ENCODE peak calls at places on chromosomes 16 and 17, in nine cellular contexts. O is pancreas; W is uterus; U is right cardiac atrium; V is CD8-positive, alpha-beta T cell; K is suprapubic skin; C is SJSA1; T is neural progenitor cell; J is PC-3. Q is an unnamed sample.
A peak's percentile ranks its signal among the peaks of the same experiment; 100 is the strongest.

GRCh38 chr17:60390881-60391418 is 983 bp downstream of the USP32 start:
- DNase-seq in O (peak; percentile 23), W (no peak), U (no peak), V (peak; percentile 26), K (no peak), C (peak; percentile 62), T (peak; percentile 48), J (peak; percentile 47), Q (peak; percentile 35)

GRCh38 chr17:78672880-78673371 is 95.7 kb upstream of the DNAH17 start:
- DNase-seq in O (no peak), W (no peak), U (no peak), V (no peak), K (no peak), C (no peak), T (no peak), J (no peak), Q (no peak)

GRCh38 chr17:81735181-81736102 is 23.4 kb downstream of the SLC25A10 start:
- DNase-seq in O (no peak), W (no peak), U (no peak), V (no peak), K (no peak), C (no peak), T (no peak), J (peak; percentile 70), Q (no peak)

GRCh38 chr17:75231741-75232464 is 26.4 kb downstream of the NUP85 start:
- DNase-seq in O (no peak), W (no peak), U (no peak), V (no peak), K (no peak), C (no peak), T (no peak), J (no peak), Q (no peak)

GRCh38 chr16:88760424-88761142 is 24.4 kb downstream of the PIEZO1 start:
- DNase-seq in O (no peak), W (no peak), U (no peak), V (no peak), K (no peak), C (no peak), T (no peak), J (no peak), Q (no peak)

GRCh38 chr16:79767597-79768280 is 167.2 kb upstream of the MAF start:
- DNase-seq in O (no peak), W (peak; percentile 29), U (no peak), V (no peak), K (no peak), C (peak; percentile 75), T (peak; percentile 78), J (no peak), Q (peak; percentile 58)

GRCh38 chr16:86573215-86573614 is 5.1 kb upstream of the FOXL1 start:
- DNase-seq in O (no peak), W (no peak), U (no peak), V (no peak), K (no peak), C (peak; percentile 71), T (no peak), J (no peak), Q (no peak)

GRCh38 chr16:89092013-89092412 is 1.6 kb upstream of the ACSF3 start:
- DNase-seq in O (no peak), W (no peak), U (no peak), V (no peak), K (no peak), C (no peak), T (no peak), J (no peak), Q (no peak)

GRCh38 chr17:11204991-11205390 is 36.0 kb upstream of the SHISA6 start:
- DNase-seq in O (no peak), W (no peak), U (no peak), V (no peak), K (no peak), C (no peak), T (no peak), J (no peak), Q (no peak)
- H3K27me3 ChIP-seq in O (no peaks in the 10 kb centered on the region), W (no peaks in the 10 kb centered on the region), U (no peaks in the 10 kb centered on the region), V (no peaks in the 10 kb centered on the region), K (no peaks in the 10 kb centered on the region), C (no peaks in the 10 kb centered on the region), T (no peaks in the 10 kb centered on the region), J (no peaks in the 10 kb centered on the region), Q (no peaks in the 10 kb centered on the region)

GRCh38 chr16:55039511-55039910 is 108.8 kb downstream of the IRX5 start:
- DNase-seq in O (no peak), W (no peak), U (no peak), V (no peak), K (peak; percentile 16), C (no peak), T (no peak), J (no peak), Q (peak; percentile 88)

GRCh38 chr16:55039042-55039441 is 108.4 kb downstream of the IRX5 start:
- DNase-seq in O (no peak), W (no peak), U (no peak), V (no peak), K (peak; percentile 38), C (no peak), T (no peak), J (no peak), Q (no peak)

GRCh38 chr16:55040366-55041086 is 109.9 kb downstream of the IRX5 start:
- DNase-seq in O (no peak), W (no peak), U (no peak), V (no peak), K (peak; percentile 67), C (no peak), T (no peak), J (no peak), Q (no peak)

GRCh38 chr16:55041540-55042234 is 111.0 kb downstream of the IRX5 start:
- DNase-seq in O (no peak), W (no peak), U (no peak), V (no peak), K (no peak), C (no peak), T (no peak), J (no peak), Q (no peak)

GRCh38 chr16:55039931-55040330 is 109.3 kb downstream of the IRX5 start:
- DNase-seq in O (no peak), W (no peak), U (no peak), V (no peak), K (peak; percentile 52), C (no peak), T (no peak), J (no peak), Q (no peak)
- H3K27ac ChIP-seq in O (no peak overlapping the region), W (no peak overlapping the region), U (no peak overlapping the region), V (no peak overlapping the region), K (no peak overlapping the region), C (no peak overlapping the region), T (no peak overlapping the region), J (no peak overlapping the region), Q (no peak overlapping the region)

GRCh38 chr16:81775570-81775969 is 3.5 kb upstream of the PLCG2 start:
- DNase-seq in O (no peak), W (no peak), U (no peak), V (no peak), K (no peak), C (no peak), T (no peak), J (no peak), Q (no peak)

GRCh38 chr16:81778861-81779539 is at the start of gene PLCG2:
- DNase-seq in O (peak; percentile 58), W (peak; percentile 54), U (peak; percentile 78), V (peak; percentile 62), K (peak; percentile 82), C (no peak), T (peak; percentile 90), J (peak; percentile 65), Q (peak; percentile 44)

GRCh38 chr16:81779540-81780320 is 639 bp downstream of the PLCG2 start:
- DNase-seq in O (no peak), W (no peak), U (peak; percentile 33), V (no peak), K (no peak), C (no peak), T (peak; percentile 33), J (no peak), Q (no peak)

GRCh38 chr16:81780350-81780749 is 1.3 kb downstream of the PLCG2 start:
- DNase-seq in O (no peak), W (no peak), U (no peak), V (no peak), K (no peak), C (no peak), T (no peak), J (no peak), Q (no peak)

DNA sequence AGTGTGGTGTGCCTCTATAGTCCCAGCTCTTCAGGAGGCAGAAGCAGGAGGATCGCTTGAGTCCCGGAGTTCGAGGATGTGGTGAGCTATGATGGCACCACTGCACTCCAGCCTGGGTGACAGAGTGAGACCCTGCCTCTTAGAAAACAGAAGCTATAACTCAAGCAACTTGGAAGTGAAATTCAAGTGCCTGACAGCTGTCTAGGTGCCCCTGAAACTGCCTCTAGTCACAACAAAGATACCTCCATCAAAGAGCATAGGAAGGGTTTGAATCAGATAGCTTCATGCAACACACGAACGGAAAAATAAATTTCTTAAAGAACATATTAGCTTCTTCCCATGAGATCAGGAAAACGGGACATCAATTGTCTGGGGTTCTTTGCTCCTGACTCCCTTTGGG is 860 bp upstream of the PLCG2 start:
- DNase-seq in O (no peak), W (no peak), U (no peak), V (no peak), K (no peak), C (no peak), T (no peak), J (no peak), Q (no peak)
- H3K4me1 ChIP-seq in O (no peaks in the 10 kb centered on the region), W (no peaks in the 10 kb centered on the region), U (no peaks in the 10 kb centered on the region), V (peaks cover 6% of the 10 kb centered on the region), K (peaks cover 10% of the 10 kb centered on the region), C (peaks cover 13% of the 10 kb centered on the region), T (no peaks in the 10 kb centered on the region), J (peaks cover 2% of the 10 kb centered on the region), Q (no peaks in the 10 kb centered on the region)

GRCh38 chr17:50561796-50562195 is 1.3 kb downstream of the CACNA1G start:
- DNase-seq in O (no peak), W (no peak), U (no peak), V (no peak), K (no peak), C (no peak), T (no peak), J (no peak), Q (no peak)

GRCh38 chr17:50563095-50563511 is 2.6 kb downstream of the CACNA1G start:
- DNase-seq in O (no peak), W (no peak), U (no peak), V (peak; percentile 47), K (no peak), C (no peak), T (no peak), J (no peak), Q (no peak)

GRCh38 chr17:50560931-50561750 is 626 bp downstream of the CACNA1G start:
- DNase-seq in O (no peak), W (peak; percentile 53), U (peak; percentile 20), V (no peak), K (no peak), C (no peak), T (peak; percentile 66), J (no peak), Q (no peak)

GRCh38 chr17:50560185-50560824 is at the start of gene CACNA1G:
- DNase-seq in O (peak; percentile 78), W (peak; percentile 95), U (peak; percentile 92), V (peak; percentile 84), K (peak; percentile 96), C (peak; percentile 88), T (peak; percentile 98), J (peak; percentile 88), Q (peak; percentile 63)

DNA sequence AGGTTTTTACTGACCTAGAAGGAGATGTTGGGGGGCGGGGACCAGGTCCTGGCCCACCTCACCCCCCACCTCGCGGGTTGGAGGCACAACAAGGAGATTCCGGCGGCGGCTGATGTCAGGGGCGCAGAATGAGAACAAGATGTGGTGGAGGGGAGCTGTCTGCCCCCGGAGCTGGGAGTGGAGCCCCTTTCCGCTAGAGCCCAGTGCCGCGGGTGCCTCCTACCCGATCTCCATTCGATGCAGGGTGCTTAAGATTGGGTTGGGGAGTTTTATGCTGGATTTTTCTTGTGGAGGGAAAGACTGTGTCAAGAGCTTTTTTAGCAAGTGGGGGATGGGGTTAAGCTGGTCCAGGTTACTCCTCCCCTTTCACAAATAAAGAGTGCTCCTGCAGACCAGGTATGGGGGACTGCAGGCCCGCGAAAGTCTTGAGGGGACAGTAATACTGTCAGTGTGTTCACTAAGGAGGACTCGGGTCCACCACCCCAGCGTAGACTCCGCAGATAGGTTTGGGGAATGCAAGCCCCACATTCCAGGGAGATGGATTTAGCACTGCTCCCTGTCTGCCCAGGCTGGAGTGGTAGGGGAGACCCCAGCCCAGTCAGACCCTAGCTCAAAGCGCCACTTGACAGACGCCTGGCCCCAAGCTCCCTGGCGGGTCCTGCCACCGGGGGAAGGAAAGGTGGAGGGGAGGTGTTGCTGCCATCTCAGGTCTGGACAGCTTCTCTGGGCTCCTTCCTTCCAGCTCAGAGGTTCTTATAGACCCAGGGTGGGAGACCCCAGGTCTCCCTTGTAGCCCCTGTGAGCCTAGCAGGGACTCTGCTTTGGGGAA is 2.0 kb downstream of the CACNA1G start:
- DNase-seq in O (no peak), W (no peak), U (no peak), V (peak; percentile 45), K (no peak), C (no peak), T (no peak), J (no peak), Q (no peak)
- H3K27me3 ChIP-seq in O (peaks cover 12% of the 10 kb centered on the region), W (peaks cover 12% of the 10 kb centered on the region), U (no peaks in the 10 kb centered on the region), V (peaks cover 29% of the 10 kb centered on the region), K (peaks cover 52% of the 10 kb centered on the region), C (peaks cover 70% of the 10 kb centered on the region), T (peaks cover 85% of the 10 kb centered on the region), J (peaks cover 34% of the 10 kb centered on the region), Q (peaks cover 87% of the 10 kb centered on the region)

Q was measured in foreskin keratinocyte.